ENCODE peak calls at places on chromosomes 7 and 10, in seven cellular contexts. I, V, E, T, U, D and G are unnamed samples.

GRCh38 chr10:91935886-91936285 is 12.3 kb downstream of the BTAF1 start:
- DNase-seq in I (no peak), V (no peak), E (no peak), T (no peak), U (no peak), D (no peak), G (no peak)

GRCh38 chr7:9091282-9091681 is 657.9 kb downstream of the NXPH1 start:
- DNase-seq in I (no peak), V (no peak), E (no peak), T (no peak), U (no peak), D (no peak), G (no peak)

GRCh38 chr7:124781418-124781817 is 15.8 kb upstream of the GPR37 start:
- DNase-seq in I (no peak), V (no peak), E (no peak), T (no peak), U (no peak), D (no peak), G (no peak)

GRCh38 chr7:44280993-44281721 is 44.2 kb downstream of the CAMK2B start:
- DNase-seq in I (peak), V (peak), E (no peak), T (no peak), U (no peak), D (no peak), G (no peak)

GRCh38 chr7:26550492-26550891 is 258.8 kb downstream of the SNX10 start:
- DNase-seq in I (no peak), V (no peak), E (no peak), T (no peak), U (no peak), D (no peak), G (no peak)

GRCh38 chr7:148856035-148856881 is 27.8 kb downstream of the EZH2 start:
- DNase-seq in I (no peak), V (peak), E (peak), T (no peak), U (no peak), D (peak), G (no peak)

GRCh38 chr7:8263048-8263447 is 1.1 kb upstream of the ICA1 start:
- DNase-seq in I (no peak), V (no peak), E (no peak), T (no peak), U (no peak), D (no peak), G (no peak)

GRCh38 chr10:6114758-6115410 is 26.1 kb downstream of the RBM17 start:
- DNase-seq in I (no peak), V (no peak), E (no peak), T (no peak), U (peak), D (no peak), G (peak)

GRCh38 chr10:100304414-100304813 is 17.9 kb upstream of the BLOC1S2 start:
- DNase-seq in I (no peak), V (no peak), E (no peak), T (no peak), U (no peak), D (no peak), G (no peak)

GRCh38 chr10:78931333-78932083 is 137.3 kb upstream of the ZMIZ1 start:
- DNase-seq in I (peak), V (peak), E (no peak), T (peak), U (peak), D (peak), G (no peak)

GRCh38 chr10:101354584-101355070 is 662 bp downstream of the BTRC start:
- DNase-seq in I (no peak), V (no peak), E (no peak), T (no peak), U (no peak), D (no peak), G (no peak)

GRCh38 chr10:60910543-60910942 is 33.4 kb downstream of the RHOBTB1 start:
- DNase-seq in I (no peak), V (no peak), E (no peak), T (no peak), U (no peak), D (peak), G (no peak)

DNA sequence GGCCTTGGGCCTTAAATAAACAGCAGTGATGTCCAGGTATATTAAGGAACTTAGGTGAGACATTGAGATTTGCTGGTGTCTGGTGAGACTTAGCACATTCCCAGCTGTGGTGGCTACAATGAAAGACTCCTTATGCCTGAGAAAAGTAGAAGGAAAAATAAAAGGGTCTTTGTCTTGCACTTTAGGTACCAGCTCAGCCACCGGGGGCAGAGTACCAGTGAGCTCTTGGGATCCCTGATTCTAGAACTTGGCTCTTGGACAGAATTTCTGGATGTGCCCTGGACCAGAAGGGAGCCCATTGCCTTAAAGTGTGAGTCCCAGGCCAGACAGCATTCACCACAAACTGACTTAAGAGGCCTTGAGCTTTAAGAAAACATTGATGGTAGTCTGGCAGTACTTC is 1038.7 kb downstream of the SORCS3 start:
- DNase-seq in I (no peak), V (no peak), E (no peak), T (no peak), U (no peak), D (no peak), G (no peak)
- TF ChIP-seq CTCF in I (no peak), V (no peak), E (no peak), T (no peak), U (no peak), D (no peak), G (peak)

GRCh38 chr7:157279973-157280841 is 56.6 kb upstream of the DNAJB6 start:
- DNase-seq in I (no peak), V (no peak), E (no peak), T (no peak), U (no peak), D (no peak), G (no peak)
- H3K4me3 ChIP-seq in I (peak), V (peak), E (peak), T (no peak), U (peak), D (peak), G (no peak)

DNA sequence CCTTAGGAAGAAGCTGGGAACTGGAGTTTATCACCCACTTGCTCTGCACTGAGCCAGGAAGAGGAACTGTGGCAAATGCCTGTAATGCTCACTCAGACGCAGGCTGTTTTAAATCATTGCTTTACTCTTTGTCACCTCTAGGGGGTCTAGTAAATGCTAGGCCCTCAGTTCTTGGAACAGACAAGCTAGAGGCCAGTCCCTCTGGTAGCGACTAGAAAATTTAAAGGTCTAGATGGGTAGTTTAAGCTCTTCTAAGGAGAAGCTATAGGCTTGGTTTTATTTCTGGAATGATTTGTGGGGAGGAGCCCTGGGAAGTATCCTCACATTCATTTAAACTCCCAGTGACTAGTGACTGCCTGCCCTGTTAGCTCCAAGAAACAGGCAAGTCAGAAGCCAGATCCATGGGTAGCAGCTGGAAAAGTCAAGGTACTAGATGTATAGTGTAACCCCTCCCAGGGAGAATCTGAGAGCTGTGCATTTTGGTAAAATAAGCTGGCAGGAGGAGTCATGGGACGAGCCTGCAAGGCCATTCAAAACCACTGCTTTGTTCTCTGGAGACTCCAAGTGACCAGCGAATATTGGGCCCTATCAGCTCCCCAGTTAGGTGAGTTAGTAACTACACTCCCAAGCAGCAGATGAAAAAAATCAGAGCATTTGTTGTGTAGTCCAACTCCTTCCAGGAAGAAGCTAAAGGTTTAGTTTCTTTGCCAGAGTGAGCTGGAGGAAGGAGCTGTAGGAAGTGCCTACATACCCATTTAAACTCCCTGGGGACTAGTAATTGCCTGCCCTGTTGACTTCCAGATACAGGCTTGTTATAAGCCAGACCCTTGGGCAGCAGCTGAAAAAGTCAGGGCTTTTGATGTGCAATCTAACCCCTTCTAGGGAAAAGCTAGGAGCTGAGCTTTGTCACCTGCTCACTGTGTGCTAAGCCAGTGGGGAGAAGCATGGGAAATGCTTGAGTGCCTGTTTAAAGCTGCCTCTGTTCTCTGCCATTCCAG is 68.9 kb downstream of the DYNC1I1 start:
- DNase-seq in I (no peak), V (no peak), E (no peak), T (no peak), U (no peak), D (no peak), G (no peak)
- TF ChIP-seq CTCF in I (no peak), V (no peak), E (no peak), T (peak), U (peak), D (no peak), G (peak)

GRCh38 chr10:46538723-46539426 is 17.6 kb downstream of the GPRIN2 start:
- DNase-seq in I (no peak), V (no peak), E (no peak), T (no peak), U (no peak), D (no peak), G (no peak)

GRCh38 chr10:46541735-46542566 is 14.5 kb downstream of the GPRIN2 start:
- DNase-seq in I (no peak), V (no peak), E (no peak), T (no peak), U (no peak), D (peak), G (no peak)

GRCh38 chr10:46541017-46541661 is 15.3 kb downstream of the GPRIN2 start:
- DNase-seq in I (peak), V (no peak), E (no peak), T (no peak), U (no peak), D (peak), G (no peak)

GRCh38 chr10:46539596-46540411 is 16.7 kb downstream of the GPRIN2 start:
- DNase-seq in I (no peak), V (no peak), E (no peak), T (peak), U (no peak), D (peak), G (no peak)

GRCh38 chr10:46540412-46541016 is 15.9 kb downstream of the GPRIN2 start:
- DNase-seq in I (no peak), V (no peak), E (no peak), T (no peak), U (no peak), D (peak), G (no peak)
- H3K4me3 ChIP-seq in I (no peak), V (no peak), E (no peak), T (peak), U (no peak), D (no peak), G (no peak)

GRCh38 chr10:116490028-116490662 is 55.6 kb upstream of the PNLIP start:
- DNase-seq in I (no peak), V (no peak), E (no peak), T (no peak), U (no peak), D (no peak), G (no peak)
- TF ChIP-seq CTCF in I (no peak), V (peak), E (peak), T (peak), U (peak), D (no peak), G (peak)

GRCh38 chr10:58513189-58514101 is 773 bp downstream of the BICC1 start:
- DNase-seq in I (peak), V (no peak), E (peak), T (peak), U (peak), D (peak), G (no peak)
- H3K4me3 ChIP-seq in I (peak), V (peak), E (peak), T (peak), U (peak), D (peak), G (peak)

DNA sequence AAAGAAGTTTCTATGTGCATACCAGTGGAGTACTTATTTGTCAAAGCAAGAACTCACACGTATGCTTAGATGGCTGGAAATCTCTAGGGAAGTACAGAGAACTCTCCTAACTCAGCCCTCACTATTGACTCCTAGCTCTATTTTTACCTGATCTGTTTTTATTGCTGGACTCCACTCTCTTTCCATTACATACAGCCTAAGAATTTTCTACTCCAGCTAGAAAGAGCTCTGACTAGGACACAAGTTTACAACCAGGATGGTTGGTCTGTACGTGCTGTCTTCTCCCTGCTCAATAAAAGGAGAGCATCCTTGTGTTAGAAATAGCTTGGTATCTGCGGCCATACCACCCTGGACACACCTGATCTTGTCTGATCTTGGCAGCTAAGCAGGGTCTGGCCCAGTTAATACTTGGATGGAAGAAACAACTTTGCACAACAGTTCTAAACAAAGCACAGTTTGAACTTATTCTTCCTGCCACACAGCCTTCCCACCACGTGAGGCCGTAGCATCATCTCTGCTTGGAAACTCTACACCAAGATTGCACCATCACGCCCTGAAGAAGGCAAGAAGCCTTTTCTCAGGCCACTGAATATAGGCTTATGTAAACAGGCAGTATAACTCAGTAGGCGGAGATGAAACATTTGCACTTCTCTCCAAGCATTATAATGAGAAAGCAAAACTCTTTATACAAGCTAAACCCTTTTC is 50.7 kb downstream of the KCNMA1 start:
- DNase-seq in I (peak), V (no peak), E (peak), T (peak), U (peak), D (no peak), G (peak)
- TF ChIP-seq CTCF in I (no peak), V (no peak), E (no peak), T (peak), U (no peak), D (no peak), G (no peak)

GRCh38 chr7:121529003-121529402 is 132.9 kb upstream of the FAM3C start:
- DNase-seq in I (no peak), V (no peak), E (no peak), T (no peak), U (no peak), D (no peak), G (no peak)

GRCh38 chr7:121519548-121520521 is 123.7 kb upstream of the FAM3C start:
- DNase-seq in I (peak), V (no peak), E (no peak), T (no peak), U (no peak), D (no peak), G (no peak)

GRCh38 chr7:121521681-121522405 is 125.7 kb upstream of the FAM3C start:
- DNase-seq in I (no peak), V (no peak), E (no peak), T (no peak), U (no peak), D (no peak), G (no peak)

GRCh38 chr7:121530251-121531174 is 134.4 kb upstream of the FAM3C start:
- DNase-seq in I (no peak), V (no peak), E (no peak), T (no peak), U (peak), D (peak), G (peak)

GRCh38 chr7:121525155-121525819 is 129.2 kb upstream of the FAM3C start:
- DNase-seq in I (peak), V (no peak), E (no peak), T (no peak), U (peak), D (no peak), G (no peak)
- H3K4me3 ChIP-seq in I (peak), V (no peak), E (no peak), T (no peak), U (no peak), D (no peak), G (no peak)